ENCODE peak calls at places on chromosomes 4 and X, in ten cellular contexts. One of them, this sample, is unnamed. For H3K27me3, the result is how much of the 10 kb centered on the place peaks cover.

GRCh38 chrX:116824785-116825184 is 362.0 kb upstream of the CT83 start:
- DNase-seq in tibial artery: no peak
- DNase-seq in IMR-90: no peak
- DNase-seq in endothelial cell of umbilical vein: no peak
- DNase-seq in uterus: no peak
- DNase-seq in right atrium auricular region: no peak
- DNase-seq in lower lobe of right lung: no peak
- DNase-seq in PC-9: no peak
- DNase-seq in transverse colon: no peak
- DNase-seq in fibroblast of lung: no peak
- DNase-seq in this sample: no peak

GRCh38 chrX:123311486-123311885 is 127.4 kb downstream of the GRIA3 start:
- DNase-seq in endothelial cell of umbilical vein: no peak
- DNase-seq in right atrium auricular region: no peak
- DNase-seq in fibroblast of lung: no peak
- DNase-seq in tibial artery: no peak
- DNase-seq in IMR-90: no peak
- DNase-seq in uterus: no peak
- DNase-seq in transverse colon: no peak
- DNase-seq in lower lobe of right lung: no peak
- DNase-seq in PC-9: no peak
- DNase-seq in this sample: no peak

GRCh38 chr4:80407246-80407645 is 71.7 kb downstream of the CFAP299 start:
- DNase-seq in endothelial cell of umbilical vein: no peak
- DNase-seq in PC-9: no peak
- DNase-seq in uterus: peak
- DNase-seq in transverse colon: no peak
- DNase-seq in right atrium auricular region: no peak
- DNase-seq in fibroblast of lung: peak
- DNase-seq in IMR-90: peak
- DNase-seq in tibial artery: peak
- DNase-seq in lower lobe of right lung: no peak
- DNase-seq in this sample: no peak

GRCh38 chr4:81335221-81335912 is 120.3 kb upstream of the PRKG2 start:
- DNase-seq in right atrium auricular region: no peak
- DNase-seq in lower lobe of right lung: no peak
- DNase-seq in PC-9: no peak
- DNase-seq in tibial artery: no peak
- DNase-seq in IMR-90: peak
- DNase-seq in fibroblast of lung: no peak
- DNase-seq in transverse colon: no peak
- DNase-seq in endothelial cell of umbilical vein: no peak
- DNase-seq in uterus: no peak
- DNase-seq in this sample: no peak

GRCh38 chrX:130393451-130394074 is 8.1 kb upstream of the GPR119 start:
- DNase-seq in IMR-90: peak
- DNase-seq in fibroblast of lung: peak
- DNase-seq in tibial artery: peak
- DNase-seq in transverse colon: peak
- DNase-seq in uterus: no peak
- DNase-seq in right atrium auricular region: no peak
- DNase-seq in endothelial cell of umbilical vein: peak
- DNase-seq in lower lobe of right lung: no peak
- DNase-seq in PC-9: peak
- DNase-seq in this sample: peak

GRCh38 chrX:140088438-140088837 is 123.1 kb upstream of the CXorf66 start:
- DNase-seq in transverse colon: no peak
- DNase-seq in right atrium auricular region: no peak
- DNase-seq in PC-9: no peak
- DNase-seq in tibial artery: no peak
- DNase-seq in IMR-90: no peak
- DNase-seq in lower lobe of right lung: no peak
- DNase-seq in fibroblast of lung: no peak
- DNase-seq in endothelial cell of umbilical vein: no peak
- DNase-seq in uterus: no peak
- DNase-seq in this sample: no peak

GRCh38 chr4:19372365-19372764 is 879.3 kb upstream of the SLIT2 start:
- DNase-seq in tibial artery: no peak
- DNase-seq in transverse colon: no peak
- DNase-seq in right atrium auricular region: no peak
- DNase-seq in IMR-90: no peak
- DNase-seq in uterus: no peak
- DNase-seq in lower lobe of right lung: no peak
- DNase-seq in endothelial cell of umbilical vein: no peak
- DNase-seq in PC-9: no peak
- DNase-seq in fibroblast of lung: no peak
- DNase-seq in this sample: no peak

GRCh38 chr4:113086172-113086695 is 36.8 kb downstream of the ANK2 start:
- DNase-seq in IMR-90: no peak
- DNase-seq in transverse colon: no peak
- DNase-seq in lower lobe of right lung: no peak
- DNase-seq in uterus: no peak
- DNase-seq in fibroblast of lung: no peak
- DNase-seq in tibial artery: no peak
- DNase-seq in PC-9: no peak
- DNase-seq in right atrium auricular region: no peak
- DNase-seq in endothelial cell of umbilical vein: no peak
- DNase-seq in this sample: no peak

GRCh38 chrX:45009371-45010000 is 136.5 kb downstream of the KDM6A start:
- DNase-seq in PC-9: no peak
- DNase-seq in lower lobe of right lung: no peak
- DNase-seq in endothelial cell of umbilical vein: no peak
- DNase-seq in fibroblast of lung: no peak
- DNase-seq in right atrium auricular region: no peak
- DNase-seq in uterus: no peak
- DNase-seq in tibial artery: no peak
- DNase-seq in transverse colon: no peak
- DNase-seq in IMR-90: peak
- DNase-seq in this sample: peak

GRCh38 chr4:40192286-40193017 is 4.4 kb upstream of the RHOH start:
- DNase-seq in uterus: no peak
- DNase-seq in fibroblast of lung: no peak
- DNase-seq in IMR-90: no peak
- DNase-seq in PC-9: no peak
- DNase-seq in right atrium auricular region: no peak
- DNase-seq in lower lobe of right lung: no peak
- DNase-seq in tibial artery: no peak
- DNase-seq in transverse colon: peak
- DNase-seq in endothelial cell of umbilical vein: no peak
- DNase-seq in this sample: peak

GRCh38 chr4:43763029-43763610 is 685.5 kb downstream of the KCTD8 start:
- DNase-seq in uterus: no peak
- DNase-seq in fibroblast of lung: no peak
- DNase-seq in right atrium auricular region: no peak
- DNase-seq in endothelial cell of umbilical vein: no peak
- DNase-seq in PC-9: no peak
- DNase-seq in tibial artery: no peak
- DNase-seq in transverse colon: no peak
- DNase-seq in IMR-90: no peak
- DNase-seq in lower lobe of right lung: no peak
- DNase-seq in this sample: peak

GRCh38 chr4:174669278-174669677 is 147.0 kb upstream of the HPGD start:
- DNase-seq in uterus: no peak
- DNase-seq in IMR-90: peak
- DNase-seq in tibial artery: no peak
- DNase-seq in endothelial cell of umbilical vein: no peak
- DNase-seq in fibroblast of lung: peak
- DNase-seq in transverse colon: no peak
- DNase-seq in PC-9: peak
- DNase-seq in lower lobe of right lung: no peak
- DNase-seq in right atrium auricular region: no peak
- DNase-seq in this sample: peak

GRCh38 chr4:28250646-28251045 is 1390.0 kb downstream of the STIM2 start:
- DNase-seq in fibroblast of lung: no peak
- DNase-seq in endothelial cell of umbilical vein: peak
- DNase-seq in uterus: no peak
- DNase-seq in PC-9: no peak
- DNase-seq in lower lobe of right lung: no peak
- DNase-seq in tibial artery: no peak
- DNase-seq in transverse colon: no peak
- DNase-seq in IMR-90: no peak
- DNase-seq in right atrium auricular region: no peak
- DNase-seq in this sample: peak

GRCh38 chr4:3809451-3810110 is 43.4 kb downstream of the ADRA2C start:
- DNase-seq in fibroblast of lung: no peak
- DNase-seq in IMR-90: no peak
- DNase-seq in PC-9: no peak
- DNase-seq in tibial artery: no peak
- DNase-seq in endothelial cell of umbilical vein: no peak
- DNase-seq in uterus: no peak
- DNase-seq in transverse colon: no peak
- DNase-seq in right atrium auricular region: no peak
- DNase-seq in lower lobe of right lung: peak
- DNase-seq in this sample: no peak

GRCh38 chr4:78610546-78611214 is 59.1 kb downstream of the ANXA3 start:
- DNase-seq in right atrium auricular region: no peak
- DNase-seq in uterus: no peak
- DNase-seq in PC-9: no peak
- DNase-seq in fibroblast of lung: peak
- DNase-seq in IMR-90: peak
- DNase-seq in transverse colon: no peak
- DNase-seq in tibial artery: no peak
- DNase-seq in lower lobe of right lung: no peak
- DNase-seq in endothelial cell of umbilical vein: peak
- DNase-seq in this sample: no peak

GRCh38 chr4:2803624-2804448 is 11.0 kb downstream of the SH3BP2 start:
- DNase-seq in fibroblast of lung: no peak
- DNase-seq in lower lobe of right lung: peak
- DNase-seq in PC-9: peak
- DNase-seq in right atrium auricular region: no peak
- DNase-seq in uterus: no peak
- DNase-seq in tibial artery: peak
- DNase-seq in transverse colon: peak
- DNase-seq in endothelial cell of umbilical vein: no peak
- DNase-seq in IMR-90: no peak
- DNase-seq in this sample: peak

GRCh38 chr4:112770111-112770510 is 133.2 kb downstream of the LARP7 start:
- DNase-seq in transverse colon: no peak
- DNase-seq in tibial artery: no peak
- DNase-seq in endothelial cell of umbilical vein: no peak
- DNase-seq in fibroblast of lung: no peak
- DNase-seq in right atrium auricular region: no peak
- DNase-seq in lower lobe of right lung: no peak
- DNase-seq in IMR-90: no peak
- DNase-seq in PC-9: no peak
- DNase-seq in uterus: no peak
- DNase-seq in this sample: no peak

GRCh38 chrX:135688137-135688536 is 25.3 kb upstream of the CT45A1 start:
- DNase-seq in IMR-90: no peak
- DNase-seq in uterus: no peak
- DNase-seq in fibroblast of lung: no peak
- DNase-seq in tibial artery: no peak
- DNase-seq in lower lobe of right lung: no peak
- DNase-seq in right atrium auricular region: no peak
- DNase-seq in PC-9: no peak
- DNase-seq in transverse colon: no peak
- DNase-seq in endothelial cell of umbilical vein: no peak
- DNase-seq in this sample: no peak
- TF ChIP-seq CTCF in IMR-90: no peak
- TF ChIP-seq CTCF in uterus: no peak
- TF ChIP-seq CTCF in fibroblast of lung: no peak
- TF ChIP-seq CTCF in tibial artery: no peak
- TF ChIP-seq CTCF in lower lobe of right lung: no peak
- TF ChIP-seq CTCF in right atrium auricular region: no peak
- TF ChIP-seq CTCF in PC-9: no peak
- TF ChIP-seq CTCF in transverse colon: no peak
- TF ChIP-seq CTCF in endothelial cell of umbilical vein: no peak
- TF ChIP-seq CTCF in this sample: peak

GRCh38 chr4:110678517-110678916 is 55.6 kb upstream of the PITX2 start:
- DNase-seq in uterus: no peak
- DNase-seq in PC-9: no peak
- DNase-seq in tibial artery: no peak
- DNase-seq in fibroblast of lung: no peak
- DNase-seq in endothelial cell of umbilical vein: no peak
- DNase-seq in transverse colon: no peak
- DNase-seq in right atrium auricular region: no peak
- DNase-seq in IMR-90: no peak
- DNase-seq in lower lobe of right lung: no peak
- DNase-seq in this sample: no peak
- H3K4me3 ChIP-seq in uterus: no peak
- H3K4me3 ChIP-seq in PC-9: no peak
- H3K4me3 ChIP-seq in tibial artery: no peak
- H3K4me3 ChIP-seq in fibroblast of lung: no peak
- H3K4me3 ChIP-seq in endothelial cell of umbilical vein: no peak
- H3K4me3 ChIP-seq in transverse colon: no peak
- H3K4me3 ChIP-seq in right atrium auricular region: no peak
- H3K4me3 ChIP-seq in IMR-90: no peak
- H3K4me3 ChIP-seq in lower lobe of right lung: no peak
- H3K4me3 ChIP-seq in this sample: no peak

GRCh38 chr4:187193141-187193540 is 469.5 kb upstream of the FAT1 start:
- DNase-seq in fibroblast of lung: no peak
- DNase-seq in endothelial cell of umbilical vein: no peak
- DNase-seq in uterus: no peak
- DNase-seq in right atrium auricular region: no peak
- DNase-seq in tibial artery: no peak
- DNase-seq in PC-9: no peak
- DNase-seq in IMR-90: no peak
- DNase-seq in transverse colon: no peak
- DNase-seq in lower lobe of right lung: no peak
- DNase-seq in this sample: no peak
- H3K27me3 ChIP-seq in fibroblast of lung: under half
- H3K27me3 ChIP-seq in endothelial cell of umbilical vein: under half
- H3K27me3 ChIP-seq in uterus: under half
- H3K27me3 ChIP-seq in right atrium auricular region: under half
- H3K27me3 ChIP-seq in tibial artery: under half
- H3K27me3 ChIP-seq in PC-9: under half
- H3K27me3 ChIP-seq in IMR-90: under half
- H3K27me3 ChIP-seq in transverse colon: under half
- H3K27me3 ChIP-seq in lower lobe of right lung: under half
- H3K27me3 ChIP-seq in this sample: under half

GRCh38 chr4:73248821-73249220 is 9.8 kb downstream of the ANKRD17 start:
- DNase-seq in right atrium auricular region: no peak
- DNase-seq in PC-9: no peak
- DNase-seq in lower lobe of right lung: no peak
- DNase-seq in tibial artery: no peak
- DNase-seq in transverse colon: no peak
- DNase-seq in uterus: no peak
- DNase-seq in fibroblast of lung: no peak
- DNase-seq in endothelial cell of umbilical vein: peak
- DNase-seq in IMR-90: no peak
- DNase-seq in this sample: no peak

GRCh38 chr4:73252001-73252400 is 6.6 kb downstream of the ANKRD17 start:
- DNase-seq in lower lobe of right lung: no peak
- DNase-seq in fibroblast of lung: no peak
- DNase-seq in transverse colon: no peak
- DNase-seq in IMR-90: peak
- DNase-seq in tibial artery: no peak
- DNase-seq in PC-9: no peak
- DNase-seq in endothelial cell of umbilical vein: no peak
- DNase-seq in right atrium auricular region: no peak
- DNase-seq in uterus: no peak
- DNase-seq in this sample: no peak

GRCh38 chr4:73250642-73251041 is 8.0 kb downstream of the ANKRD17 start:
- DNase-seq in endothelial cell of umbilical vein: no peak
- DNase-seq in fibroblast of lung: no peak
- DNase-seq in transverse colon: no peak
- DNase-seq in tibial artery: no peak
- DNase-seq in PC-9: no peak
- DNase-seq in uterus: no peak
- DNase-seq in IMR-90: no peak
- DNase-seq in right atrium auricular region: no peak
- DNase-seq in lower lobe of right lung: no peak
- DNase-seq in this sample: no peak

GRCh38 chr4:73248416-73248815 is 10.2 kb downstream of the ANKRD17 start:
- DNase-seq in right atrium auricular region: no peak
- DNase-seq in PC-9: no peak
- DNase-seq in endothelial cell of umbilical vein: no peak
- DNase-seq in transverse colon: no peak
- DNase-seq in lower lobe of right lung: no peak
- DNase-seq in uterus: no peak
- DNase-seq in tibial artery: no peak
- DNase-seq in fibroblast of lung: no peak
- DNase-seq in IMR-90: no peak
- DNase-seq in this sample: no peak

GRCh38 chr4:73251384-73251783 is 7.2 kb downstream of the ANKRD17 start:
- DNase-seq in tibial artery: no peak
- DNase-seq in PC-9: no peak
- DNase-seq in transverse colon: no peak
- DNase-seq in endothelial cell of umbilical vein: no peak
- DNase-seq in right atrium auricular region: no peak
- DNase-seq in fibroblast of lung: no peak
- DNase-seq in lower lobe of right lung: no peak
- DNase-seq in IMR-90: no peak
- DNase-seq in uterus: no peak
- DNase-seq in this sample: no peak
- TF ChIP-seq CTCF in tibial artery: no peak
- TF ChIP-seq CTCF in PC-9: no peak
- TF ChIP-seq CTCF in transverse colon: no peak
- TF ChIP-seq CTCF in endothelial cell of umbilical vein: no peak
- TF ChIP-seq CTCF in right atrium auricular region: no peak
- TF ChIP-seq CTCF in fibroblast of lung: no peak
- TF ChIP-seq CTCF in lower lobe of right lung: no peak
- TF ChIP-seq CTCF in IMR-90: no peak
- TF ChIP-seq CTCF in uterus: no peak
- TF ChIP-seq CTCF in this sample: no peak